ENCODE peak calls at places on chromosomes 1 and 21, in eight cellular contexts. One of them, this sample, is unnamed.

GRCh38 chr1:24089743-24090555 is 22.0 kb downstream of the MYOM3 start:
- DNase-seq in OCI-LY7: no peak
- DNase-seq in spleen: no peak
- DNase-seq in coronary artery: no peak
- DNase-seq in stomach: no peak
- DNase-seq in SK-N-SH: no peak
- DNase-seq in heart left ventricle: peak; percentile 81
- DNase-seq in CD8-positive, alpha-beta T cell: no peak
- DNase-seq in this sample: peak; percentile 55

GRCh38 chr1:174519845-174520244 is 72.1 kb downstream of the GPR52 start:
- DNase-seq in OCI-LY7: peak; percentile 24
- DNase-seq in stomach: no peak
- DNase-seq in SK-N-SH: peak; percentile 47
- DNase-seq in coronary artery: no peak
- DNase-seq in CD8-positive, alpha-beta T cell: no peak
- DNase-seq in spleen: no peak
- DNase-seq in heart left ventricle: peak; percentile 45
- DNase-seq in this sample: no peak

GRCh38 chr21:36425286-36425685 is 40.1 kb downstream of the CHAF1B start:
- DNase-seq in coronary artery: no peak
- DNase-seq in stomach: no peak
- DNase-seq in CD8-positive, alpha-beta T cell: no peak
- DNase-seq in SK-N-SH: no peak
- DNase-seq in heart left ventricle: peak; percentile 74
- DNase-seq in spleen: no peak
- DNase-seq in OCI-LY7: no peak
- DNase-seq in this sample: no peak

GRCh38 chr1:43525995-43526394 is 4.7 kb upstream of the PTPRF start:
- DNase-seq in heart left ventricle: no peak
- DNase-seq in stomach: no peak
- DNase-seq in OCI-LY7: no peak
- DNase-seq in CD8-positive, alpha-beta T cell: no peak
- DNase-seq in SK-N-SH: no peak
- DNase-seq in coronary artery: no peak
- DNase-seq in spleen: peak; percentile 30
- DNase-seq in this sample: no peak

GRCh38 chr1:42979888-42980800 is 21.5 kb upstream of the SLC2A1 start:
- DNase-seq in OCI-LY7: peak; percentile 33
- DNase-seq in coronary artery: no peak
- DNase-seq in spleen: no peak
- DNase-seq in SK-N-SH: no peak
- DNase-seq in stomach: no peak
- DNase-seq in CD8-positive, alpha-beta T cell: no peak
- DNase-seq in heart left ventricle: no peak
- DNase-seq in this sample: no peak

GRCh38 chr1:47785118-47785517 is 212.1 kb downstream of the TRABD2B start:
- DNase-seq in OCI-LY7: no peak
- DNase-seq in heart left ventricle: no peak
- DNase-seq in spleen: no peak
- DNase-seq in stomach: no peak
- DNase-seq in CD8-positive, alpha-beta T cell: no peak
- DNase-seq in SK-N-SH: no peak
- DNase-seq in coronary artery: no peak
- DNase-seq in this sample: no peak

GRCh38 chr21:15809818-15810217 is 80.0 kb downstream of the USP25 start:
- DNase-seq in SK-N-SH: no peak
- DNase-seq in CD8-positive, alpha-beta T cell: no peak
- DNase-seq in spleen: no peak
- DNase-seq in stomach: no peak
- DNase-seq in OCI-LY7: no peak
- DNase-seq in coronary artery: no peak
- DNase-seq in heart left ventricle: no peak
- DNase-seq in this sample: no peak

GRCh38 chr1:16324456-16324890 is 27.8 kb downstream of the FBXO42 start:
- DNase-seq in stomach: no peak
- DNase-seq in heart left ventricle: peak; percentile 34
- DNase-seq in CD8-positive, alpha-beta T cell: no peak
- DNase-seq in coronary artery: peak; percentile 71
- DNase-seq in spleen: no peak
- DNase-seq in SK-N-SH: no peak
- DNase-seq in OCI-LY7: no peak
- DNase-seq in this sample: no peak

GRCh38 chr1:9228589-9228988 is 6.0 kb upstream of the H6PD start:
- DNase-seq in SK-N-SH: no peak
- DNase-seq in CD8-positive, alpha-beta T cell: no peak
- DNase-seq in heart left ventricle: no peak
- DNase-seq in spleen: no peak
- DNase-seq in stomach: no peak
- DNase-seq in coronary artery: no peak
- DNase-seq in OCI-LY7: no peak
- DNase-seq in this sample: no peak

GRCh38 chr1:183942933-183943693 is 94.4 kb downstream of the COLGALT2 start:
- DNase-seq in spleen: no peak
- DNase-seq in OCI-LY7: no peak
- DNase-seq in SK-N-SH: no peak
- DNase-seq in heart left ventricle: no peak
- DNase-seq in coronary artery: no peak
- DNase-seq in stomach: no peak
- DNase-seq in CD8-positive, alpha-beta T cell: no peak
- DNase-seq in this sample: no peak

GRCh38 chr1:84253041-84253440 is 48.5 kb upstream of the SAMD13 start:
- DNase-seq in heart left ventricle: no peak
- DNase-seq in spleen: no peak
- DNase-seq in SK-N-SH: no peak
- DNase-seq in coronary artery: no peak
- DNase-seq in CD8-positive, alpha-beta T cell: no peak
- DNase-seq in OCI-LY7: no peak
- DNase-seq in stomach: no peak
- DNase-seq in this sample: no peak

GRCh38 chr1:180135535-180135934 is 19.1 kb upstream of the QSOX1 start:
- DNase-seq in heart left ventricle: no peak
- DNase-seq in CD8-positive, alpha-beta T cell: no peak
- DNase-seq in coronary artery: no peak
- DNase-seq in SK-N-SH: no peak
- DNase-seq in OCI-LY7: no peak
- DNase-seq in spleen: no peak
- DNase-seq in stomach: no peak
- DNase-seq in this sample: no peak

GRCh38 chr1:1669468-1670440 is 10.9 kb upstream of the CDK11B start:
- DNase-seq in heart left ventricle: peak; percentile 62
- DNase-seq in coronary artery: no peak
- DNase-seq in CD8-positive, alpha-beta T cell: no peak
- DNase-seq in stomach: peak; percentile 4
- DNase-seq in OCI-LY7: no peak
- DNase-seq in SK-N-SH: peak; percentile 11
- DNase-seq in spleen: peak; percentile 69
- DNase-seq in this sample: peak; percentile 75

GRCh38 chr1:189708674-189709073 is 769.0 kb downstream of the BRINP3 start:
- DNase-seq in CD8-positive, alpha-beta T cell: no peak
- DNase-seq in coronary artery: no peak
- DNase-seq in OCI-LY7: no peak
- DNase-seq in stomach: no peak
- DNase-seq in SK-N-SH: peak; percentile 31
- DNase-seq in spleen: peak; percentile 58
- DNase-seq in heart left ventricle: no peak
- DNase-seq in this sample: no peak

GRCh38 chr1:169884616-169885015 is 9.1 kb downstream of the SCYL3 start:
- DNase-seq in CD8-positive, alpha-beta T cell: no peak
- DNase-seq in coronary artery: no peak
- DNase-seq in OCI-LY7: no peak
- DNase-seq in spleen: no peak
- DNase-seq in SK-N-SH: no peak
- DNase-seq in stomach: no peak
- DNase-seq in heart left ventricle: no peak
- DNase-seq in this sample: no peak

GRCh38 chr1:245264226-245264625 is 109.4 kb downstream of the KIF26B start:
- DNase-seq in SK-N-SH: no peak
- DNase-seq in coronary artery: no peak
- DNase-seq in heart left ventricle: no peak
- DNase-seq in spleen: no peak
- DNase-seq in CD8-positive, alpha-beta T cell: no peak
- DNase-seq in stomach: no peak
- DNase-seq in OCI-LY7: no peak
- DNase-seq in this sample: no peak

GRCh38 chr1:183635112-183635605 is 424 bp downstream of the ARPC5 start:
- DNase-seq in heart left ventricle: peak; percentile 56
- DNase-seq in CD8-positive, alpha-beta T cell: peak; percentile 23
- DNase-seq in SK-N-SH: peak; percentile 71
- DNase-seq in coronary artery: peak; percentile 77
- DNase-seq in OCI-LY7: peak; percentile 24
- DNase-seq in stomach: peak; percentile 49
- DNase-seq in spleen: peak; percentile 91
- DNase-seq in this sample: peak; percentile 89

GRCh38 chr1:65310078-65310587 is 790 bp downstream of the DNAJC6 start:
- DNase-seq in CD8-positive, alpha-beta T cell: no peak
- DNase-seq in OCI-LY7: no peak
- DNase-seq in heart left ventricle: no peak
- DNase-seq in coronary artery: no peak
- DNase-seq in spleen: no peak
- DNase-seq in SK-N-SH: peak; percentile 80
- DNase-seq in stomach: no peak
- DNase-seq in this sample: peak; percentile 63

GRCh38 chr1:196680107-196680506 is 28.3 kb downstream of the CFH start:
- DNase-seq in OCI-LY7: no peak
- DNase-seq in CD8-positive, alpha-beta T cell: no peak
- DNase-seq in heart left ventricle: no peak
- DNase-seq in stomach: no peak
- DNase-seq in spleen: no peak
- DNase-seq in SK-N-SH: no peak
- DNase-seq in coronary artery: no peak
- DNase-seq in this sample: no peak

DNA sequence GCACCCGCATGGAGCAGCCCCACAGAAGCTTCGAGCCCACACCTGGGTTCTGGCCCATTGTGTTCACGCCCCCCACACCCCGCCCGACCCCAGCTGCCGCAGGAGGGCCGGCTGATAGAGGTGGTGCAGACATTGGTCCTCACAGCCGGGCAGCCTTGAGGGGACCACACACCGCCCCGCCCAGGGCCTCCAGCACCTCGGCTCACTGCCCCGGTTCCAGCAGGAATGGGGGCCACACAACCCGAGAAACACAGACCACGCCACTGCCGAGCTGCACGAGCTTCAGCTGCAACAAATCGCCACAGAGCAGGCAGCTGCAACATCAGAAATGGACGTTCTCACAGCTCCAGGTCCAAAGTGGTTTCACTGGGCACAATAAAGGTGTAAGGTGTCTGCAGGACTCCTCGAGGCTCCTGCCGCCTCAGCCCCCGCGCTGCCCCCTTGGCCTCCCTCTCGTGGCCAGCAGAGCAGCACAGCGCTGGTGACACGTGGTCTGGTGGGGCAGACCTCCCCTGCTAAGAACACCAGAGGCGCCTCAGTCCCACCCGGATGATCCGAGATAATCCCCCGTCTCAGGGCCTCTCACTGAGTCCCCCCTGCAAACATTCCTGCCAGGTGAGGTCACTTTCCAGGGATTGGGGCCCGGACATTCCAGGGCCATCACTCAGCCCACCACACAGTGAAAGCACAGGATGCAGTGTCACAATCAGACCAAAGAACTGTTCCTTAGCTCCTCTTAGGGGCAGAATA is 62.3 kb upstream of the ADARB1 start:
- DNase-seq in OCI-LY7: no peak
- DNase-seq in SK-N-SH: no peak
- DNase-seq in coronary artery: no peak
- DNase-seq in CD8-positive, alpha-beta T cell: no peak
- DNase-seq in stomach: no peak
- DNase-seq in heart left ventricle: peak; percentile 56
- DNase-seq in spleen: peak; percentile 70
- DNase-seq in this sample: peak; percentile 78
- TF ChIP-seq CTCF in OCI-LY7: no peak
- TF ChIP-seq CTCF in SK-N-SH: peak; percentile 33
- TF ChIP-seq CTCF in coronary artery: no peak
- TF ChIP-seq CTCF in CD8-positive, alpha-beta T cell: no peak
- TF ChIP-seq CTCF in stomach: no peak
- TF ChIP-seq CTCF in heart left ventricle: no peak
- TF ChIP-seq CTCF in spleen: no peak
- TF ChIP-seq CTCF in this sample: no peak

DNA sequence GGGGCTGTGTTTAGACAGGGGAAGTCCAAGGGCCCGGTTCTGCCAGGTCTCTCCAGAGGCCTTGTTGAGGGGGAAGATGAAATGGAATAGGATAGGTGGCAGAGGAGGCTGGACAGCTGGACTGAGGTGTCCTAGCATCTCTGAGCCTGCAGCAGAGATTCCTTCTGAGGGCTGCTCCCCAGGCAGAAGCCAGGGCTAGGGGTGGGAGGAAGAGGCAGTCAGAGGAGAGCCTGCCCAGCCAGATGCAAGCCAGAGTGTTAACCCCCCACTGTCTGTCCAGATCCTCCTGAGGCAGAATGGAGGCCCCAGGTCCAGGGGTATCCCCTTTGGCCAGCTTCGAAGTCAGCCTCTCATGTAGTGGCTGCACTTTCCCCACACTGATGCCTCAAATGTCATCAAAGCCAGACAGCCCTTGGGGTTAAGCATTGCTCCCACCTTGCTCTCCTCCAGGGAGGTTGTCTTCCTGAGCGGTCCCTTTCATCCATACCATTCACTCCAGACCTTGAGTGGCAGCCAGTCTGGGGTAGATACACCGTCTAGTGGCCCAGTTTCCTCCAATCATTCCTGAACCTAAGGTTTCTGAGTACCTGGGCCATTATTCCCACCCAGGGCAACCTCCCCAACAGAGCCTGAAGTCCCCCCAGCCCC is 1.7 kb downstream of the CSF1 start:
- DNase-seq in OCI-LY7: no peak
- DNase-seq in spleen: no peak
- DNase-seq in stomach: no peak
- DNase-seq in CD8-positive, alpha-beta T cell: no peak
- DNase-seq in heart left ventricle: no peak
- DNase-seq in SK-N-SH: no peak
- DNase-seq in coronary artery: no peak
- DNase-seq in this sample: no peak
- H3K4me3 ChIP-seq in OCI-LY7: no peak overlapping the region
- H3K4me3 ChIP-seq in spleen: peak overlapping the region; percentile 42
- H3K4me3 ChIP-seq in stomach: peak overlapping the region; percentile 91
- H3K4me3 ChIP-seq in CD8-positive, alpha-beta T cell: no peak overlapping the region
- H3K4me3 ChIP-seq in heart left ventricle: peak overlapping the region; percentile 76
- H3K4me3 ChIP-seq in SK-N-SH: peak overlapping the region; percentile 71
- H3K4me3 ChIP-seq in coronary artery: peak overlapping the region; percentile 82
- H3K4me3 ChIP-seq in this sample: peak overlapping the region; percentile 69

GRCh38 chr1:170929835-170930554 is 5.3 kb upstream of the MROH9 start:
- DNase-seq in heart left ventricle: no peak
- DNase-seq in OCI-LY7: peak; percentile 67
- DNase-seq in CD8-positive, alpha-beta T cell: peak; percentile 8
- DNase-seq in stomach: no peak
- DNase-seq in SK-N-SH: peak; percentile 49
- DNase-seq in coronary artery: no peak
- DNase-seq in spleen: no peak
- DNase-seq in this sample: no peak
- H3K27ac ChIP-seq in heart left ventricle: no peak overlapping the region
- H3K27ac ChIP-seq in OCI-LY7: no peak overlapping the region
- H3K27ac ChIP-seq in CD8-positive, alpha-beta T cell: no peak overlapping the region
- H3K27ac ChIP-seq in stomach: peak overlapping the region; percentile 40
- H3K27ac ChIP-seq in SK-N-SH: peak overlapping the region; percentile 94
- H3K27ac ChIP-seq in coronary artery: peak overlapping the region; percentile 83
- H3K27ac ChIP-seq in spleen: no peak overlapping the region
- H3K27ac ChIP-seq in this sample: no peak overlapping the region

DNA sequence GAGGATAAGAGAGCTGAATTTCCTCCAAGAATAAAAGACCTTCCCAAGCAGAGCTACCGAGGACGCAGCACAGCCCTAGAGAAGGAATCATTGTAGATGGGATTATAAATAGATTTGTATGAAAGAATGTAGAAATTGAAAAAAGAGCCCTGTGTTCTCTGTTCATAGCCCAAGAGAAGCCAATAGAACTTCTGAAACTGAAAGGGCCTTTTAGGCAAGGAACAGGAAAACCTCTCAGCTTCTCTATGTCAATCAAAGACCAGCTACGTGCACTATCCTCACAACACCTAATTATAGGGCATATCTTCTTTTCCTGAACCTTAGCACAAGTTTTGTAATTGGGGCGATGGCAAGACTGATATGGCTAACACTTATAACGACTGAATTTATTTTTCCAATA is 192.4 kb upstream of the RNPC3 start:
- DNase-seq in heart left ventricle: no peak
- DNase-seq in spleen: no peak
- DNase-seq in stomach: no peak
- DNase-seq in OCI-LY7: no peak
- DNase-seq in CD8-positive, alpha-beta T cell: no peak
- DNase-seq in SK-N-SH: no peak
- DNase-seq in coronary artery: no peak
- DNase-seq in this sample: no peak
- TF ChIP-seq CTCF in heart left ventricle: no peak
- TF ChIP-seq CTCF in spleen: no peak
- TF ChIP-seq CTCF in stomach: no peak
- TF ChIP-seq CTCF in OCI-LY7: no peak
- TF ChIP-seq CTCF in CD8-positive, alpha-beta T cell: no peak
- TF ChIP-seq CTCF in SK-N-SH: no peak
- TF ChIP-seq CTCF in coronary artery: no peak
- TF ChIP-seq CTCF in this sample: no peak